ENCODE peak calls at places on chromosomes 4 and X, in four cellular contexts. J is GDM1, C is epithelial cell of esophagus, D is NCI-H1105 treated with DMSO at 0.1 percent for 48 hours. U is an unnamed sample.
A peak's percentile ranks its signal among the peaks of the same experiment; 100 is the strongest.

GRCh38 chr4:150867148-150867547 is 147.9 kb downstream of the LRBA start:
- DNase-seq in J (peak; percentile 27), C (peak; percentile 86), D (peak; percentile 76), U (peak; percentile 67)

GRCh38 chrX:45740291-45740690 is 539.6 kb upstream of the DIPK2B start:
- DNase-seq in J (no peak), C (peak; percentile 89), D (no peak), U (no peak)

GRCh38 chr4:10107111-10108091 is 9.2 kb downstream of the WDR1 start:
- DNase-seq in J (no peak), C (peak; percentile 56), D (no peak), U (peak; percentile 17)

GRCh38 chr4:13137400-13137799 is 346.7 kb downstream of the RAB28 start:
- DNase-seq in J (no peak), C (no peak), D (no peak), U (no peak)

GRCh38 chr4:174012135-174012923 is 271.1 kb downstream of the FBXO8 start:
- DNase-seq in J (no peak), C (no peak), D (no peak), U (no peak)

GRCh38 chrX:134548257-134548732 is 88.3 kb downstream of the HPRT1 start:
- DNase-seq in J (peak; percentile 5), C (no peak), D (peak; percentile 11), U (no peak)

GRCh38 chr4:147836807-147837206 is 104.9 kb downstream of the ARHGAP10 start:
- DNase-seq in J (no peak), C (no peak), D (no peak), U (no peak)

GRCh38 chr4:79650217-79650616 is 242.2 kb upstream of the GK2 start:
- DNase-seq in J (no peak), C (peak; percentile 31), D (no peak), U (no peak)

GRCh38 chrX:149799095-149799721 is 17.5 kb downstream of the MAGEA9 start:
- DNase-seq in J (no peak), C (no peak), D (no peak), U (no peak)

U was measured in RWPE1.